ENCODE peak calls at places on chromosomes 7 and 10, in five cellular contexts. K is stimulated activated CD4-positive, alpha-beta T cell treated with anti-CD3 and anti-CD28 coated beads, Interleukin-15, amount 100 ng/mL, for 1 hour; S is HS-5; G is midbrain; I is activated CD8-positive, alpha-beta memory T cell treated with anti-CD3 and anti-CD28 coated beads, Interleukin-2, amount 10 ng/mL, durations not matched to agents 7 days and 5 days. J is an unnamed sample.
A peak's percentile ranks its signal among the peaks of the same experiment; 100 is the strongest.

GRCh38 chr7:76364198-76364584 is 5.4 kb upstream of the YWHAG start:
- DNase-seq in K (no peak), I (no peak), S (no peak), G (no peak), J (no peak)

GRCh38 chr7:141053626-141054025 is 20.2 kb upstream of the TMEM178B start:
- DNase-seq in S (no peak), G (no peak), I (peak; percentile 82), K (no peak), J (no peak)

GRCh38 chr7:75667938-75668337 is 70.8 kb downstream of the HIP1 start:
- DNase-seq in K (no peak), I (no peak), S (no peak), G (no peak), J (no peak)

GRCh38 chr7:20280475-20281351 is 50.0 kb upstream of the ITGB8 start:
- DNase-seq in G (no peak), I (no peak), S (peak; percentile 89), K (no peak), J (no peak)

GRCh38 chr10:43235070-43235900 is 31.6 kb downstream of the RASGEF1A start:
- DNase-seq in I (peak; percentile 34), S (no peak), K (no peak), G (no peak), J (no peak)

GRCh38 chr10:16915308-16915707 is 98.1 kb upstream of the RSU1 start:
- DNase-seq in G (no peak), K (no peak), I (no peak), S (no peak), J (no peak)

GRCh38 chr7:92925876-92926696 is 89.7 kb upstream of the CDK6 start:
- DNase-seq in G (no peak), K (no peak), S (no peak), I (no peak), J (no peak)

GRCh38 chr7:102814025-102814471 is 65.2 kb downstream of the FAM185A start:
- DNase-seq in K (no peak), S (no peak), G (no peak), I (no peak), J (no peak)

GRCh38 chr7:20113423-20114027 is 103.7 kb downstream of the MACC1 start:
- DNase-seq in G (peak; percentile 24), K (no peak), S (no peak), I (no peak), J (no peak)

GRCh38 chr10:8360814-8361509 is 306.5 kb downstream of the GATA3 start:
- DNase-seq in G (no peak), I (no peak), S (no peak), K (no peak), J (no peak)

GRCh38 chr7:84688671-84689070 is 494.1 kb upstream of the SEMA3A start:
- DNase-seq in G (no peak), I (no peak), S (no peak), K (no peak), J (no peak)

GRCh38 chr10:108632044-108632443 is 1291.3 kb downstream of the XPNPEP1 start:
- DNase-seq in K (no peak), S (no peak), I (no peak), G (no peak), J (no peak)

GRCh38 chr7:154598864-154599263 is 404.1 kb downstream of the PAXIP1 start:
- DNase-seq in I (peak; percentile 25), G (no peak), K (no peak), S (no peak), J (no peak)

GRCh38 chr10:130746311-130746710 is 565.2 kb downstream of the TCERG1L start:
- DNase-seq in G (no peak), I (no peak), S (no peak), K (no peak), J (no peak)

GRCh38 chr10:66180651-66181318 is 745.1 kb upstream of the LRRTM3 start:
- DNase-seq in K (no peak), I (no peak), S (peak; percentile 41), G (peak; percentile 72), J (peak; percentile 57)

GRCh38 chr7:32164341-32164996 is 94.3 kb upstream of the PDE1C start:
- DNase-seq in K (no peak), I (no peak), S (no peak), G (peak; percentile 43), J (peak; percentile 47)

GRCh38 chr10:112246-112645 is 23.0 kb upstream of the ZMYND11 start:
- DNase-seq in G (no peak), K (no peak), S (no peak), I (no peak), J (no peak)

GRCh38 chr7:136030867-136031318 is 53.7 kb upstream of the MTPN start:
- DNase-seq in G (no peak), I (no peak), K (no peak), S (no peak), J (no peak)

GRCh38 chr7:102115931-102116330 is 170.7 kb upstream of the SH2B2 start:
- DNase-seq in S (no peak), I (no peak), K (no peak), G (no peak), J (no peak)

GRCh38 chr7:29921404-29922010 is 68.1 kb downstream of the SCRN1 start:
- DNase-seq in G (peak; percentile 57), S (peak; percentile 50), I (peak; percentile 61), K (no peak), J (no peak)

GRCh38 chr10:97024181-97025073 is 161.3 kb downstream of the SLIT1 start:
- DNase-seq in S (peak; percentile 37), K (no peak), I (no peak), G (no peak), J (no peak)

GRCh38 chr7:111730476-111731300 is 168.4 kb upstream of the IMMP2L start:
- DNase-seq in G (no peak), I (no peak), K (no peak), S (no peak), J (no peak)

GRCh38 chr7:149240637-149241036 is 1.2 kb downstream of the ZNF212 start:
- DNase-seq in S (no peak), K (no peak), I (no peak), G (no peak), J (no peak)

GRCh38 chr7:110027385-110027784 is 1063.5 kb upstream of the LRRN3 start:
- DNase-seq in S (no peak), G (no peak), K (no peak), I (no peak), J (no peak)

GRCh38 chr10:18008989-18009388 is 57.3 kb downstream of the SLC39A12 start:
- DNase-seq in I (no peak), S (no peak), G (no peak), K (no peak), J (no peak)

J was measured in putamen.